ENCODE peak calls at places on chromosomes 3 and 15, in four cellular contexts. One of them, this sample, is unnamed.

GRCh38 chr15:41967506-41968206 is 4.7 kb downstream of the EHD4 start:
- DNase-seq in HCT116: no peak
- DNase-seq in MM.1S: no peak
- DNase-seq in neural progenitor cell: peak
- DNase-seq in this sample: peak

GRCh38 chr3:140244893-140245292 is 309.9 kb downstream of the CLSTN2 start:
- DNase-seq in HCT116: no peak
- DNase-seq in MM.1S: no peak
- DNase-seq in neural progenitor cell: no peak
- DNase-seq in this sample: no peak

GRCh38 chr3:62761711-62762110 is 113.5 kb downstream of the CADPS start:
- DNase-seq in HCT116: no peak
- DNase-seq in MM.1S: no peak
- DNase-seq in neural progenitor cell: no peak
- DNase-seq in this sample: no peak

GRCh38 chr15:59371458-59372351 is 966 bp downstream of the MYO1E start:
- DNase-seq in HCT116: no peak
- DNase-seq in MM.1S: no peak
- DNase-seq in neural progenitor cell: peak
- DNase-seq in this sample: no peak

GRCh38 chr15:63458021-63458420 is 46.4 kb upstream of the USP3 start:
- DNase-seq in HCT116: no peak
- DNase-seq in MM.1S: no peak
- DNase-seq in neural progenitor cell: no peak
- DNase-seq in this sample: no peak

GRCh38 chr3:54427501-54427900 is 305.1 kb downstream of the CACNA2D3 start:
- DNase-seq in HCT116: no peak
- DNase-seq in MM.1S: no peak
- DNase-seq in neural progenitor cell: no peak
- DNase-seq in this sample: no peak

GRCh38 chr15:56052389-56053045 is 59.1 kb upstream of the NEDD4 start:
- DNase-seq in HCT116: peak
- DNase-seq in MM.1S: peak
- DNase-seq in neural progenitor cell: peak
- DNase-seq in this sample: no peak

GRCh38 chr3:32432711-32433530 is 41.3 kb downstream of the CMTM7 start:
- DNase-seq in HCT116: no peak
- DNase-seq in MM.1S: peak
- DNase-seq in neural progenitor cell: no peak
- DNase-seq in this sample: no peak

GRCh38 chr3:156493887-156494286 is 61.0 kb downstream of the SSR3 start:
- DNase-seq in HCT116: no peak
- DNase-seq in MM.1S: no peak
- DNase-seq in neural progenitor cell: no peak
- DNase-seq in this sample: no peak

GRCh38 chr15:82810863-82811421 is 1.5 kb downstream of the WHAMM start:
- DNase-seq in HCT116: no peak
- DNase-seq in MM.1S: peak
- DNase-seq in neural progenitor cell: no peak
- DNase-seq in this sample: no peak

GRCh38 chr3:22960326-22960984 is 242.7 kb upstream of the UBE2E2 start:
- DNase-seq in HCT116: peak
- DNase-seq in MM.1S: peak
- DNase-seq in neural progenitor cell: peak
- DNase-seq in this sample: peak

GRCh38 chr3:150388468-150389418 is 19.4 kb upstream of the TSC22D2 start:
- DNase-seq in HCT116: no peak
- DNase-seq in MM.1S: no peak
- DNase-seq in neural progenitor cell: no peak
- DNase-seq in this sample: no peak

GRCh38 chr3:63914312-63914711 is 2.1 kb upstream of the SCAANT1 start:
- DNase-seq in HCT116: no peak
- DNase-seq in MM.1S: no peak
- DNase-seq in neural progenitor cell: no peak
- DNase-seq in this sample: no peak

GRCh38 chr15:42457445-42458442 is 33.2 kb downstream of the ZNF106 start:
- DNase-seq in HCT116: no peak
- DNase-seq in MM.1S: no peak
- DNase-seq in neural progenitor cell: peak
- DNase-seq in this sample: peak

GRCh38 chr15:58852347-58852746 is 81.1 kb downstream of the SLTM start:
- DNase-seq in HCT116: no peak
- DNase-seq in MM.1S: no peak
- DNase-seq in neural progenitor cell: no peak
- DNase-seq in this sample: no peak

GRCh38 chr3:123489400-123490004 is 40.6 kb upstream of the ADCY5 start:
- DNase-seq in HCT116: peak
- DNase-seq in MM.1S: peak
- DNase-seq in neural progenitor cell: peak
- DNase-seq in this sample: no peak

GRCh38 chr15:76312540-76313174 is 1.4 kb upstream of the ETFA start:
- DNase-seq in HCT116: no peak
- DNase-seq in MM.1S: no peak
- DNase-seq in neural progenitor cell: no peak
- DNase-seq in this sample: no peak

GRCh38 chr15:89329329-89330084 is 5.1 kb downstream of the POLG start:
- DNase-seq in HCT116: no peak
- DNase-seq in MM.1S: no peak
- DNase-seq in neural progenitor cell: no peak
- DNase-seq in this sample: no peak

GRCh38 chr3:20853890-20854289 is 667.9 kb upstream of the SGO1 start:
- DNase-seq in HCT116: no peak
- DNase-seq in MM.1S: no peak
- DNase-seq in neural progenitor cell: no peak
- DNase-seq in this sample: no peak

GRCh38 chr3:71062920-71063767 is 520.4 kb downstream of the FOXP1 start:
- DNase-seq in HCT116: no peak
- DNase-seq in MM.1S: peak
- DNase-seq in neural progenitor cell: no peak
- DNase-seq in this sample: no peak

GRCh38 chr3:71063768-71064287 is 519.7 kb downstream of the FOXP1 start:
- DNase-seq in HCT116: no peak
- DNase-seq in MM.1S: peak
- DNase-seq in neural progenitor cell: peak
- DNase-seq in this sample: no peak

GRCh38 chr3:71065764-71066013 is 517.8 kb downstream of the FOXP1 start:
- DNase-seq in HCT116: no peak
- DNase-seq in MM.1S: no peak
- DNase-seq in neural progenitor cell: no peak
- DNase-seq in this sample: no peak

GRCh38 chr3:71064976-71065763 is 518.4 kb downstream of the FOXP1 start:
- DNase-seq in HCT116: no peak
- DNase-seq in MM.1S: peak
- DNase-seq in neural progenitor cell: peak
- DNase-seq in this sample: no peak

DNA sequence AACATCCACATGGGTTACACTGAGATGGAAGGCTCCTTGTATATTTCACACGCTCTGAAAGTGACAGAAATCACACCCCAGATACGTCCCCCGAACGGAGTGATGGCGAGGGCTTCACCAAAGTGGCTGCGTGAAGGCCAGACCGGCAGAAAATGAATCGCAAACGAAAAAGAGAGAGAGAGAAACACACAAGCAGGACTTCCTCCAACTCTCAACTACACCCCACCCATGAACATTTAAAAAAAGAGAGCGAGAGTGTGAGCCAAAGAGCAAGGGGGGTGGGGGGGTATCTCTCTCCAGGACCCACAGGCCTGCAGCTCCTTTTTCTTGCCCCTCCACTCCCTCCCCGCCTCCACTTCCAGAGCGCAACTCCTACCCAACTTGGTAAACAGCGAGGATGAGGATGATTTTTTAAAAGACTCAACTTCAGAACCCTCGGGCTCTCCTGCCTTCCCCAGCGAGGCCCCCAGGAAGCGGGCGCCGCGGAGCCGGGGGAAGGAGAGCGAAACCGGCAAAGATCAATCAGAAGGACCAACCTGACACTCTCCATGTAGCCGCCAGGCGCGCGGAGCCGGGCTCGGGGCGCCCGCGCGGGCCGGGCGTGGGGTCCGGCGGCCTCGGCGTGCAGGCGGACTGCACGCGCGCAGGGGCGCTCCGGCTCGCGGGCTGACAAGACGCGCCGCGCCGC is 519.1 kb downstream of the FOXP1 start:
- DNase-seq in HCT116: no peak
- DNase-seq in MM.1S: peak
- DNase-seq in neural progenitor cell: peak
- DNase-seq in this sample: no peak
- TF ChIP-seq CTCF in HCT116: no peak
- TF ChIP-seq CTCF in MM.1S: no peak
- TF ChIP-seq CTCF in neural progenitor cell: no peak
- TF ChIP-seq CTCF in this sample: no peak

GRCh38 chr15:38885001-38885400 is 320.4 kb upstream of the RASGRP1 start:
- DNase-seq in HCT116: no peak
- DNase-seq in MM.1S: no peak
- DNase-seq in neural progenitor cell: no peak
- DNase-seq in this sample: no peak
- H3K4me3 ChIP-seq in HCT116: no peak
- H3K4me3 ChIP-seq in MM.1S: no peak
- H3K4me3 ChIP-seq in neural progenitor cell: no peak
- H3K4me3 ChIP-seq in this sample: no peak

GRCh38 chr3:37921025-37921424 is 59.3 kb downstream of the CTDSPL start:
- DNase-seq in HCT116: no peak
- DNase-seq in MM.1S: no peak
- DNase-seq in neural progenitor cell: no peak
- DNase-seq in this sample: no peak

GRCh38 chr3:37923576-37923926 is 61.9 kb downstream of the CTDSPL start:
- DNase-seq in HCT116: no peak
- DNase-seq in MM.1S: no peak
- DNase-seq in neural progenitor cell: no peak
- DNase-seq in this sample: no peak

GRCh38 chr3:37922721-37923575 is 61.3 kb downstream of the CTDSPL start:
- DNase-seq in HCT116: no peak
- DNase-seq in MM.1S: no peak
- DNase-seq in neural progenitor cell: no peak
- DNase-seq in this sample: no peak

GRCh38 chr3:37918627-37919026 is 56.9 kb downstream of the CTDSPL start:
- DNase-seq in HCT116: no peak
- DNase-seq in MM.1S: no peak
- DNase-seq in neural progenitor cell: peak
- DNase-seq in this sample: no peak

DNA sequence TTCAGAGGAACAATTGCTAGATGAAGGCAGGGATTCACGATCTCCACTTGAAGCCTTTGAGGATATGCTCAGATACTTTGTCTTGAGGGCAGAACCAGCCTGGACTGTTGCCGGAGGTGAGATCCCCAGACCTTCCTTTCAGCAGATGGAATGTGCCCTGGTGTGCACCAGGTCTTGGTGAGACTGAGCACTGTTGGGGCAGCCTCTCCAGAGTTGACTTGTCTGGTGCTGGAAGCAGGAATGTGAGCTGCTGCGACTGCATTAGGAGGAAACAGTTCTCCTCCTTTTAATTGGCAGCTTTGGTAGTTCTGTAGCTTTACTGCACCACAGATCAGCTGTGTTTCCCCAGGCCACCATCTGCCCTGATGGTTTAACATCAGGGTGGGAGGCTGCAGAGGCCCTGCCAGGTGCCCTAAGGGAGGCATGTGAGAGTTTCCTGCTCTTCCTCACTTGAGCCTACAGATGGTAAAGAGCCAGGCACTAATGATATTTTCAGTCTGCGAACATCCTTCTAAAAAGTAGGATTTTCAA is 58.5 kb downstream of the CTDSPL start:
- DNase-seq in HCT116: no peak
- DNase-seq in MM.1S: no peak
- DNase-seq in neural progenitor cell: no peak
- DNase-seq in this sample: no peak
- TF ChIP-seq CTCF in HCT116: no peak
- TF ChIP-seq CTCF in MM.1S: no peak
- TF ChIP-seq CTCF in neural progenitor cell: no peak
- TF ChIP-seq CTCF in this sample: no peak

DNA sequence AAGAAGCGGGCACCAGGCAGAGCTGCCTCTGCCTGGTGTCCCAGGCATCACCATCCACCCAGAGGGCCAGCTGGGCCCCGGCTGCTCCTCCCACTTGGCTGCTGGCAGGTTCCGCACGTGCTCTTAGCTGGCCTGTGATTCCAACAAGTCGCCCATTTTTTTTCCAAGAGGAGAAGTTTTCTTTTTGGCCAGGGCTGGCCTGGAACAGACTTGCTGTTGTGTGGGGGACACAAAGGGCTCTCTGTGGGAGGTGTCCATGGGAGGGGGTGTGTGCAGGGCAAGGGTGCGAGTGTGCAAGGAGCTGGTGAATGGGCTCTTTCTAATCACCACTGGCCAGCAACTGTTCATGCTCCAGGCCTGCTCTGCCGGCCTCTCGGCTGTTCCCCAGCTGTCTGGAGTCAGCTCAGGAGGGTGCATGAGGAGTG is 7.3 kb downstream of the AMOTL2 start:
- DNase-seq in HCT116: no peak
- DNase-seq in MM.1S: no peak
- DNase-seq in neural progenitor cell: no peak
- DNase-seq in this sample: no peak
- H3K4me3 ChIP-seq in HCT116: no peak
- H3K4me3 ChIP-seq in MM.1S: no peak
- H3K4me3 ChIP-seq in neural progenitor cell: no peak
- H3K4me3 ChIP-seq in this sample: no peak

GRCh38 chr3:107117922-107118576 is 259.2 kb upstream of the CCDC54 start:
- DNase-seq in HCT116: peak
- DNase-seq in MM.1S: peak
- DNase-seq in neural progenitor cell: peak
- DNase-seq in this sample: peak
- TF ChIP-seq CTCF in HCT116: peak
- TF ChIP-seq CTCF in MM.1S: peak
- TF ChIP-seq CTCF in neural progenitor cell: peak
- TF ChIP-seq CTCF in this sample: peak

DNA sequence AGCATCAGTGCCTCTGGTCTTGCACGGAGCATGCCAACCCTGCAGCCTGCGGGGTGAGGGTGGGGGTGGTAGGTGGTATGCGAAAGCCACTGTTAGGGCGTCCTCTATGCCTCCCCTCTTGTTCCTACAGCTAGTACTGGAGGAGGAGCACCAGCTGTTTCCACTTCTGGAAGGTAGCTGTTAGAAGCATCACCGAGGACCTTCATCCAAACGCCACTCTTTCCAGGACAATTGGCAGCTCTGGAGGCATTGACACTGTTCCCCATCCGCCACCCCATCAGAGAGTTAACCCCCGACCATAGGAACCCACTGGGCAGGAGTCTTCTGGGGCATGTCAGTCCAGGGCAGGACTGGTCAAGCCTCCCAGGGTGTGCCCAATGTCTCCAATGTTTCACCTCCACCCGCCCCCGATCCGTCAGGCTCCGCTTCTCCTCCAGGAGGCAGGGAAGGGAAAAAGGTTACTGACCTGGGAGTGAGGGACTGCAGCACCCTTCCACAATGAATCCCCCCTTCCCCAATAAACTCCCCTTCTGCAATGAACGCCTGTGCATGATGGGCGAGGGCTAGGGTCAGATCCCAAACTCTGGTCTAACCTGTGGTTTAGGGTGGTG is 487 bp downstream of the DUOX2 start:
- DNase-seq in HCT116: no peak
- DNase-seq in MM.1S: no peak
- DNase-seq in neural progenitor cell: peak
- DNase-seq in this sample: no peak
- H3K4me3 ChIP-seq in HCT116: no peak
- H3K4me3 ChIP-seq in MM.1S: peak
- H3K4me3 ChIP-seq in neural progenitor cell: peak
- H3K4me3 ChIP-seq in this sample: no peak

GRCh38 chr3:108662141-108662738 is 72.7 kb downstream of the DZIP3 start:
- DNase-seq in HCT116: peak
- DNase-seq in MM.1S: peak
- DNase-seq in neural progenitor cell: peak
- DNase-seq in this sample: peak
- TF ChIP-seq CTCF in HCT116: peak
- TF ChIP-seq CTCF in MM.1S: peak
- TF ChIP-seq CTCF in neural progenitor cell: peak
- TF ChIP-seq CTCF in this sample: peak

This sample was measured in GM12864.